ENCODE peak calls at places on chromosomes 7 and 10, in five cellular contexts. Q is stimulated activated CD4-positive, alpha-beta T cell treated with anti-CD3 and anti-CD28 coated beads, TNF-alpha, amount 100 ng/mL, for 4 hours; F is astrocyte of the cerebellum; K is T-helper 17 cell; J is SK-N-MC. I is an unnamed sample.

GRCh38 chr10:70296406-70296899 is 12.6 kb upstream of the NPFFR1 start:
- DNase-seq in Q (no peak), F (peak; percentile 62), K (no peak), J (no peak), I (no peak)

GRCh38 chr10:21534611-21535493 is 820 bp downstream of the MLLT10 start:
- DNase-seq in Q (peak; percentile 31), F (no peak), K (peak; percentile 48), J (no peak), I (no peak)

GRCh38 chr7:13830604-13830915 is 158.9 kb downstream of the ETV1 start:
- DNase-seq in Q (no peak), F (no peak), K (no peak), J (no peak), I (no peak)

GRCh38 chr10:105759741-105760140 is 1118.7 kb downstream of the SORCS3 start:
- DNase-seq in Q (no peak), F (no peak), K (no peak), J (no peak), I (no peak)

GRCh38 chr10:87636313-87636915 is 23.3 kb upstream of the PAPSS2 start:
- DNase-seq in Q (no peak), F (no peak), K (no peak), J (no peak), I (no peak)

GRCh38 chr10:96638696-96639095 is 51.9 kb upstream of the TM9SF3 start:
- DNase-seq in Q (no peak), F (no peak), K (no peak), J (no peak), I (no peak)

GRCh38 chr7:108109216-108109908 is 20.8 kb downstream of the LAMB4 start:
- DNase-seq in Q (no peak), F (no peak), K (no peak), J (no peak), I (no peak)

GRCh38 chr7:411677-412312 is 107.9 kb downstream of the PDGFA start:
- DNase-seq in Q (no peak), F (no peak), K (no peak), J (no peak), I (no peak)

GRCh38 chr7:92042056-92042737 is 92.1 kb downstream of the CYP51A1 start:
- DNase-seq in Q (no peak), F (no peak), K (no peak), J (no peak), I (no peak)

GRCh38 chr7:38335490-38336135 is 62.2 kb upstream of the TARP start:
- DNase-seq in Q (no peak), F (peak; percentile 54), K (peak; percentile 67), J (no peak), I (peak; percentile 54)

GRCh38 chr10:102200751-102201640 is 25.1 kb upstream of the ELOVL3 start:
- DNase-seq in Q (no peak), F (no peak), K (no peak), J (no peak), I (no peak)